ENCODE peak calls at places on chromosomes 5 and 9, in four cellular contexts. U, P, N and G are unnamed samples.
A peak's percentile ranks its signal among the peaks of the same experiment; 100 is the strongest.

GRCh38 chr5:60295423-60295822 is 401.9 kb upstream of the PDE4D start:
- DNase-seq in U (peak; percentile 52), P (peak; percentile 25), N (peak; percentile 17), G (no peak)

GRCh38 chr9:116282598-116282997 is 129.0 kb downstream of the PAPPA start:
- DNase-seq in U (no peak), P (no peak), N (no peak), G (no peak)

GRCh38 chr9:133738039-133738805 is at the start of gene SARDH:
- DNase-seq in U (peak; percentile 72), P (peak; percentile 39), N (peak; percentile 68), G (peak; percentile 86)

GRCh38 chr5:133114933-133115310 is 63.1 kb downstream of the HSPA4 start:
- DNase-seq in U (no peak), P (no peak), N (no peak), G (no peak)

GRCh38 chr5:103402861-103403260 is 144.3 kb downstream of the MACIR start:
- DNase-seq in U (no peak), P (no peak), N (no peak), G (no peak)

GRCh38 chr5:168651654-168652053 is 72.5 kb upstream of the PANK3 start:
- DNase-seq in U (peak; percentile 90), P (peak; percentile 85), N (no peak), G (no peak)

GRCh38 chr9:70902705-70903131 is 218.7 kb downstream of the TRPM3 start:
- DNase-seq in U (peak; percentile 97), P (peak; percentile 100), N (no peak), G (no peak)

GRCh38 chr5:10653033-10653432 is 89.2 kb downstream of the ANKRD33B start:
- DNase-seq in U (peak; percentile 42), P (peak; percentile 40), N (no peak), G (no peak)

GRCh38 chr5:77960863-77961396 is 184.8 kb upstream of the TBCA start:
- DNase-seq in U (no peak), P (no peak), N (no peak), G (no peak)

GRCh38 chr5:76679231-76679630 is 36.7 kb upstream of the F2R start:
- DNase-seq in U (peak; percentile 84), P (no peak), N (no peak), G (no peak)

GRCh38 chr9:111805841-111806241 is 11.1 kb upstream of the SHOC1 start:
- DNase-seq in U (peak; percentile 81), P (peak; percentile 79), N (no peak), G (no peak)

GRCh38 chr5:180818275-180818674 is 15.7 kb upstream of the MGAT1 start:
- DNase-seq in U (no peak), P (no peak), N (peak; percentile 58), G (no peak)

GRCh38 chr5:53291528-53291927 is 182.0 kb upstream of the MOCS2 start:
- DNase-seq in U (peak; percentile 80), P (peak; percentile 16), N (no peak), G (no peak)

GRCh38 chr5:79956173-79956670 is 34.8 kb downstream of the MTX3 start:
- DNase-seq in U (peak; percentile 17), P (peak; percentile 77), N (no peak), G (no peak)

GRCh38 chr9:97873410-97873809 is 20.4 kb downstream of the FOXE1 start:
- DNase-seq in U (no peak), P (no peak), N (no peak), G (no peak)

GRCh38 chr5:102975457-102976182 is 144.3 kb downstream of the GIN1 start:
- DNase-seq in U (peak; percentile 83), P (peak; percentile 67), N (no peak), G (no peak)

GRCh38 chr5:179833709-179834070 is 13.0 kb downstream of the SQSTM1 start:
- DNase-seq in U (no peak), P (no peak), N (no peak), G (no peak)

GRCh38 chr5:35012365-35012764 is 35.4 kb downstream of the AGXT2 start:
- DNase-seq in U (no peak), P (no peak), N (no peak), G (no peak)

GRCh38 chr5:144951001-144951400 is 780.3 kb downstream of the KCTD16 start:
- DNase-seq in U (no peak), P (no peak), N (no peak), G (no peak)

GRCh38 chr9:90432951-90433350 is 209.7 kb downstream of the DIRAS2 start:
- DNase-seq in U (peak; percentile 2), P (peak; percentile 1), N (peak; percentile 49), G (no peak)

GRCh38 chr9:134688661-134689319 is 47.2 kb downstream of the COL5A1 start:
- DNase-seq in U (no peak), P (no peak), N (no peak), G (peak; percentile 40)

GRCh38 chr5:103290846-103291245 is 32.3 kb downstream of the MACIR start:
- DNase-seq in U (no peak), P (no peak), N (no peak), G (no peak)

GRCh38 chr9:95012035-95012708 is 285.7 kb downstream of the AOPEP start:
- DNase-seq in U (no peak), P (no peak), N (no peak), G (no peak)

GRCh38 chr9:87206064-87206661 is 258.9 kb upstream of the GAS1 start:
- DNase-seq in U (no peak), P (peak; percentile 89), N (no peak), G (no peak)

GRCh38 chr9:80560976-80561375 is 989.2 kb downstream of the TLE4 start:
- DNase-seq in U (no peak), P (peak; percentile 6), N (no peak), G (no peak)

GRCh38 chr5:175163586-175164275 is 280.3 kb downstream of the DRD1 start:
- DNase-seq in U (no peak), P (no peak), N (no peak), G (no peak)

GRCh38 chr9:82665324-82665723 is 397.6 kb downstream of the RASEF start:
- DNase-seq in U (no peak), P (no peak), N (no peak), G (no peak)

GRCh38 chr5:14257995-14258403 is 114.9 kb downstream of the TRIO start:
- DNase-seq in U (no peak), P (no peak), N (no peak), G (no peak)

GRCh38 chr5:40220260-40220659 is 459.5 kb upstream of the PTGER4 start:
- DNase-seq in U (no peak), P (peak; percentile 58), N (peak; percentile 66), G (no peak)

GRCh38 chr5:116032094-116032517 is at the start of gene ARL14EPL:
- DNase-seq in U (peak; percentile 93), P (peak; percentile 91), N (peak; percentile 10), G (no peak)

GRCh38 chr9:114806571-114806970 is 732 bp upstream of the TNFSF15 start:
- DNase-seq in U (no peak), P (no peak), N (no peak), G (no peak)

GRCh38 chr9:114804504-114804903 is 1.3 kb downstream of the TNFSF15 start:
- DNase-seq in U (peak; percentile 80), P (peak; percentile 84), N (peak; percentile 39), G (no peak)

GRCh38 chr9:114805670-114806551 is at the start of gene TNFSF15:
- DNase-seq in U (no peak), P (peak; percentile 56), N (peak; percentile 78), G (peak; percentile 28)

GRCh38 chr9:114803886-114804285 is 2.0 kb downstream of the TNFSF15 start:
- DNase-seq in U (peak; percentile 36), P (peak; percentile 17), N (no peak), G (no peak)

DNA sequence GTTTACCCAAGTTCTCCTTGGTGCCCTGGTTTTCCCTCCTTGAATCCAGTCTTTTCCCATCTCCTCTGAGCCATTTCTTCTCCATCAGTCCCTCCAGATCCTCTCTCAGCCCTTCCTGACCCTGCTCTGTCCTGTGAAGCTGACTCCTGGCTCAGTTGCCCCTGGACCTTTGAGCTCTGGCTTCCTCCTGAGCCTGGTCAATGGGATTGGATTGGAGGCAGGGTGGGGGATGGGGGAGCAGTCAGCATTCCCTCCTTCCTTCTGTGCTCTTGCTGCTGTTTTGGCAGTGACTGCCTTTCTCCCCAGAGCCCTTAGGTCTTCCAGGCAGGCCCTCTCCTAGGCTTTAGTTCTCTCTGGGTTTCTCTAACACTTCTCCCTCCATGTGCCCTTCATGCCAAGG is 2.4 kb downstream of the TNFSF15 start:
- DNase-seq in U (no peak), P (no peak), N (no peak), G (no peak)
- H3K27ac ChIP-seq in U (no peak overlapping the region), P (no peak overlapping the region), N (no peak overlapping the region), G (no peak overlapping the region)

GRCh38 chr5:157546456-157547100 is 29.0 kb downstream of the ADAM19 start:
- DNase-seq in U (peak; percentile 87), P (peak; percentile 78), N (no peak), G (no peak)
- H3K27ac ChIP-seq in U (no peak overlapping the region), P (peak overlapping the region; percentile 6), N (no peak overlapping the region), G (no peak overlapping the region)

GRCh38 chr5:109876030-109876726 is 186.5 kb downstream of the MAN2A1 start:
- DNase-seq in U (no peak), P (peak; percentile 40), N (no peak), G (no peak)

GRCh38 chr5:109878887-109879286 is 189.2 kb downstream of the MAN2A1 start:
- DNase-seq in U (no peak), P (no peak), N (no peak), G (no peak)

GRCh38 chr5:109877670-109878045 is 187.9 kb downstream of the MAN2A1 start:
- DNase-seq in U (no peak), P (peak; percentile 64), N (no peak), G (no peak)

GRCh38 chr5:109874108-109874507 is 184.4 kb downstream of the MAN2A1 start:
- DNase-seq in U (no peak), P (no peak), N (no peak), G (no peak)

GRCh38 chr5:109876941-109877669 is 187.4 kb downstream of the MAN2A1 start:
- DNase-seq in U (no peak), P (peak; percentile 90), N (peak; percentile 4), G (no peak)
- H3K27ac ChIP-seq in U (no peak overlapping the region), P (no peak overlapping the region), N (no peak overlapping the region), G (no peak overlapping the region)

GRCh38 chr9:110112792-110113191 is 95.2 kb downstream of the C9orf152 start:
- DNase-seq in U (no peak), P (no peak), N (no peak), G (no peak)

GRCh38 chr9:110115341-110115820 is 92.6 kb downstream of the C9orf152 start:
- DNase-seq in U (peak; percentile 61), P (peak; percentile 62), N (no peak), G (no peak)

GRCh38 chr9:110114888-110115259 is 93.1 kb downstream of the C9orf152 start:
- DNase-seq in U (peak; percentile 89), P (peak; percentile 47), N (no peak), G (no peak)

GRCh38 chr9:110115868-110116542 is 92.0 kb downstream of the C9orf152 start:
- DNase-seq in U (peak; percentile 90), P (peak; percentile 80), N (no peak), G (no peak)

DNA sequence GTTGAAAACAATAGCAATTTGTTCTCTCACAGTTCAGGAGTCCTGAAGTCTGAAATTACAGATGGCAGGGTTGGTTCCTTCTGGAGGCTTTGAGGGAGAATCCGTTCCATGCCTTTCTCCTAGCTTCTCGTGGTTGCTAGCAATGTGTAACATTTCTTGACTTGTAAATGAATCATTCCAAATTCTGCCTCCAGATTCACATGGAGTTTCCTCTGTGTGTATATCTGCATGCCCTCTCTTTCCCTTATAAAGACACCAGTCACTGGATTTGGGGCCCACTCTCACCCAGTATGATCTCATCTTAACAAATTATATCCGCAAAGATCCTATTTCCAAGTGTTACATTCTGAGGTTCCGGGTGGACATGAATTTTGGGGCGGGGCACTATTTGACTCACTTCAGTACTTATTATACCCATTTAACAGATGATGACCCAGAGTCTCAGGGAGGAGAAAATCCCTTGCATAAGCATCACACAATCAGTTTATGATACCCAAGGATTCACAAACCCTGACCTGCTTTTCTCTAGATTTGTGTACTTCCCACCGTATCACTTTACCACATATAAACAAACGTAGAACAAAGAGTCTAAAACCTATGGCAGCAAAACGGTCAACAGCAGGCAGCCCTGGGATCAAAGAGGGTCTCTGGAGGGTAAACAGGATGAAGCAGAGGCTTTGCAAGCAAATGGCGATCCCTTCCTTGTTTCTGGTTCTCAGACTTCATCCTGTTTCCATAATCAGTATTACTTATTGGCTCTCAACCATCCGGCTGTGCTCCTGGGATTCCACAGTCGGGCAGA is 93.7 kb downstream of the C9orf152 start:
- DNase-seq in U (no peak), P (peak; percentile 58), N (no peak), G (no peak)
- H3K27ac ChIP-seq in U (no peak overlapping the region), P (peak overlapping the region; percentile 85), N (no peak overlapping the region), G (no peak overlapping the region)